ENCODE peak calls at places on chromosomes 16 and 17, in seven cellular contexts. A is epithelial cell of esophagus; Q is fibroblast of lung; H is endothelial cell; F is COR-L47; Z is Right ventricle myocardium superior; W is activated CD4-positive, alpha-beta T cell treated with anti-CD3 and anti-CD28 coated beads, Interleukin-2, amount 10 ng/mL, durations not matched to agents 7 days and 5 days. R is an unnamed sample.

GRCh38 chr17:79046501-79047280 is 22.7 kb downstream of the C1QTNF1 start:
- DNase-seq in F (no peak), H (no peak), W (no peak), A (no peak), Q (no peak), Z (peak), R (no peak)

GRCh38 chr17:68704897-68705296 is 103.7 kb upstream of the FAM20A start:
- DNase-seq in A (no peak), Q (no peak), H (no peak), Z (no peak), F (no peak), W (no peak), R (no peak)

GRCh38 chr17:5861849-5862248 is 208.3 kb upstream of the WSCD1 start:
- DNase-seq in F (no peak), Q (no peak), H (no peak), A (no peak), W (no peak), Z (no peak), R (no peak)

GRCh38 chr16:23498863-23499262 is 11.4 kb downstream of the GGA2 start:
- DNase-seq in Q (no peak), Z (no peak), A (no peak), H (no peak), W (no peak), F (no peak), R (no peak)

GRCh38 chr16:3086596-3087242 is 12.4 kb downstream of the ZSCAN10 start:
- DNase-seq in Z (peak), F (no peak), H (peak), Q (no peak), W (no peak), A (no peak), R (no peak)

GRCh38 chr17:77882481-77883212 is 75.9 kb upstream of the TNRC6C start:
- DNase-seq in Z (peak), H (no peak), A (peak), Q (peak), W (peak), F (no peak), R (no peak)

GRCh38 chr17:50094243-50094752 is 853 bp upstream of the PDK2 start:
- DNase-seq in A (peak), Z (peak), H (peak), F (peak), W (peak), Q (peak), R (peak)

GRCh38 chr17:8119575-8120519 is 1.5 kb upstream of the ALOXE3 start:
- DNase-seq in W (peak), A (peak), H (peak), Q (peak), F (peak), Z (peak), R (peak)

GRCh38 chr16:68400924-68401460 is 47.3 kb downstream of the SMPD3 start:
- DNase-seq in Q (no peak), A (no peak), F (no peak), W (peak), H (no peak), Z (no peak), R (no peak)

GRCh38 chr16:88303890-88304819 is 78.6 kb upstream of the ZNF469 start:
- DNase-seq in F (no peak), Z (peak), A (peak), Q (peak), W (no peak), H (no peak), R (no peak)

GRCh38 chr17:67549787-67550186 is 167.9 kb upstream of the NOL11 start:
- DNase-seq in Z (no peak), Q (no peak), W (no peak), H (no peak), A (no peak), F (no peak), R (no peak)

GRCh38 chr16:11004957-11005610 is 60.7 kb downstream of the CLEC16A start:
- DNase-seq in Q (peak), Z (no peak), F (no peak), A (peak), H (no peak), W (no peak), R (no peak)

GRCh38 chr17:37107406-37108083 is 158.8 kb downstream of the AATF start:
- DNase-seq in W (no peak), H (no peak), A (peak), Q (peak), F (peak), Z (peak), R (no peak)

GRCh38 chr17:54876656-54877195 is 23.9 kb upstream of the TOM1L1 start:
- DNase-seq in Z (no peak), Q (no peak), H (no peak), A (no peak), F (no peak), W (no peak), R (no peak)

GRCh38 chr16:3745751-3746355 is 28.5 kb upstream of the TRAP1 start:
- DNase-seq in H (no peak), Z (peak), F (no peak), A (no peak), W (no peak), Q (peak), R (no peak)